ENCODE peak calls at places on chromosomes 5 and 9, in six cellular contexts. M is astrocyte, H is kidney epithelial cell, S is body of pancreas, A is transverse colon, U is right lobe of liver. N is an unnamed sample. For H3K36me3, the result is how much of the 10 kb centered on the place peaks cover.

GRCh38 chr5:151757233-151758140 is 944 bp downstream of the ATOX1 start:
- DNase-seq in M (no peak), U (no peak), S (no peak), H (no peak), A (no peak), N (peak)

GRCh38 chr5:127589309-127590036 is 59.4 kb upstream of the CTXN3 start:
- DNase-seq in U (no peak), H (no peak), S (no peak), A (no peak), M (no peak), N (no peak)

GRCh38 chr5:147565524-147565923 is 55.7 kb upstream of the DPYSL3 start:
- DNase-seq in U (no peak), M (peak), H (peak), A (no peak), S (no peak), N (no peak)

GRCh38 chr5:132770476-132771159 is 6.4 kb downstream of the SEPTIN8 start:
- DNase-seq in S (no peak), U (no peak), H (no peak), M (no peak), A (no peak), N (no peak)

GRCh38 chr5:89277791-89278190 is 394.8 kb upstream of the MEF2C start:
- DNase-seq in S (no peak), U (no peak), A (no peak), M (peak), H (no peak), N (no peak)

GRCh38 chr5:158414780-158415179 is 555.8 kb upstream of the CLINT1 start:
- DNase-seq in M (peak), U (no peak), A (no peak), H (peak), S (no peak), N (no peak)

GRCh38 chr5:126016256-126016655 is 407.0 kb upstream of the GRAMD2B start:
- DNase-seq in M (no peak), U (peak), S (no peak), H (no peak), A (no peak), N (peak)

GRCh38 chr5:142399899-142400298 is 75.1 kb upstream of the SPRY4 start:
- DNase-seq in S (no peak), U (no peak), H (no peak), M (no peak), A (no peak), N (no peak)

GRCh38 chr5:54836959-54837534 is 148.3 kb downstream of the ESM1 start:
- DNase-seq in M (no peak), H (no peak), S (no peak), U (no peak), A (no peak), N (no peak)

GRCh38 chr9:124964056-124964455 is 23.2 kb upstream of the GOLGA1 start:
- DNase-seq in H (no peak), M (no peak), A (no peak), U (no peak), S (no peak), N (no peak)
- TF ChIP-seq CTCF in H (no peak), M (no peak), A (no peak), U (no peak), S (no peak), N (no peak)

DNA sequence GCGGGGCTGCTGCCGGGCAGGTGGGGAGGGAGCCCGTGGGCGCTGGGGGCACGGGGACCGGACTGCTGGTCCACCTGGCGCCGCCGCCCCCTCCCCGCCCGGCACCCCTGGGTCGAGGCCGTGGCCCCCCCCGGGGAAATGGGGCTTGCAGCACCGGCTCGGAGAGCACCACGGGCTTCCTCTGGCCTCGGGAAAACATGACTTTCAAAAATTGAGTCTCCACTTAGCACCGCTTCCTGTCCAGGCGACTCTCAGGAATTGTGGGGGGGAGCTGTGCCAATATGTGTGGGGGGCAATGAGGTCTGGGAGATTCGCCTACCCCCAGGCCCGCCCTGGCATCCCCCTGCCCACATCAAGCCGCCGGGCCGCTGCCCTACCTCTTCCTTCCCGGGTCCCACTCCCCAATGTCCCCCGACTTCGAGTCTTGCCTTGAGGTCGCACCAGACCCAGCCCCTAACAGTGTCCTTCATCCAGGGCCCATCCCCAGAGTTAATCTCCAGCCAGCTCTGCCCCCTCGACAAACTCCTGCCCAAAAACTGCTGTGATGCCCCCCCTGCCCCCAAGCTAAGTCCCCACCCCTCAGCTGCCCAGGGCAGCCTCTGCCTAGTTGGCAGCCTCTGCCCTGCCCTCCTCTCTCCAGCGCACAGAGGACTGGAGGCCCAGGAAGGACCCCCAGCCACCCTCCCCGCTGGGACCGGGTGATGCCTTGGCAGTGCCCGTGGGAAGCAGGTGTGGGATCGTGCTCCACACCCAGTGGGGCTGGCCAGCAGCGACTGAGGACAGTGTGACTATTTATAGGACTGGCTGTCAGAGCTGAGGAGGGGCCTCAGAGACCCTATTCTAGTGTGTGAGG is 3.9 kb downstream of the EGFL7 start:
- DNase-seq in U (no peak), A (no peak), S (no peak), H (no peak), M (no peak), N (no peak)
- H3K4me3 ChIP-seq in U (peak), A (no peak), S (no peak), H (peak), M (no peak), N (peak)

GRCh38 chr5:179893076-179893957 is 14.4 kb downstream of the TBC1D9B start:
- DNase-seq in A (no peak), S (no peak), M (no peak), U (peak), H (no peak), N (no peak)

GRCh38 chr5:179889885-179890284 is 17.8 kb downstream of the TBC1D9B start:
- DNase-seq in S (no peak), U (peak), A (no peak), H (no peak), M (no peak), N (no peak)

GRCh38 chr5:179890751-179891682 is 16.7 kb downstream of the TBC1D9B start:
- DNase-seq in U (peak), S (no peak), H (no peak), M (no peak), A (no peak), N (no peak)

GRCh38 chr5:179893958-179894895 is 13.5 kb downstream of the TBC1D9B start:
- DNase-seq in M (no peak), S (no peak), U (peak), A (no peak), H (no peak), N (no peak)

DNA sequence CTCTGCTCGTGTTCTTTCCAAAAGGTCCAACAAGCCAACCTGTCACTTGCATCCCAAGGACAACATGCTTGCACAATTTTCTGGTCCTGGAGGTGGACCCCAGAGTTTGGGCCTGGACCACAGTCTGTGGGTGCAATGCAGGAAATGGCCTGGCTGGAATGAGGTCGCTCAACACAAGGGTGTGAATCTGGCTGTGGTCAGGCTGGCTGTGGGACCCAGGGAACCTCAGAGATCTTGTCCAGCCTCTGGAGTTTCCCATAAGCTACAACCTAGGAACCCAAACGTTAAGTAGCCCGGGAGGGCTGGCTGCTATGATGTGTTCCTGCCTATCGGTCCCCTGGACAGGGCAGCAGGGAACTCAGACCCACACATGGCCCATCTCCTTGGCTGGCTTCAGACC is 15.4 kb downstream of the TBC1D9B start:
- DNase-seq in M (no peak), A (no peak), U (peak), S (no peak), H (no peak), N (no peak)
- H3K36me3 ChIP-seq in M (under half), A (under half), U (under half), S (under half), H (under half), N (under half)

GRCh38 chr5:107219993-107220392 is 450.7 kb downstream of the EFNA5 start:
- DNase-seq in H (no peak), U (no peak), S (no peak), A (no peak), M (peak), N (no peak)
- TF ChIP-seq CTCF in H (no peak), U (no peak), S (no peak), A (no peak), M (no peak), N (no peak)

GRCh38 chr5:111512026-111512405 is 319 bp downstream of the STARD4 start:
- DNase-seq in H (no peak), A (no peak), S (no peak), M (peak), U (no peak), N (peak)
- H3K4me3 ChIP-seq in H (peak), A (peak), S (peak), M (peak), U (peak), N (peak)

DNA sequence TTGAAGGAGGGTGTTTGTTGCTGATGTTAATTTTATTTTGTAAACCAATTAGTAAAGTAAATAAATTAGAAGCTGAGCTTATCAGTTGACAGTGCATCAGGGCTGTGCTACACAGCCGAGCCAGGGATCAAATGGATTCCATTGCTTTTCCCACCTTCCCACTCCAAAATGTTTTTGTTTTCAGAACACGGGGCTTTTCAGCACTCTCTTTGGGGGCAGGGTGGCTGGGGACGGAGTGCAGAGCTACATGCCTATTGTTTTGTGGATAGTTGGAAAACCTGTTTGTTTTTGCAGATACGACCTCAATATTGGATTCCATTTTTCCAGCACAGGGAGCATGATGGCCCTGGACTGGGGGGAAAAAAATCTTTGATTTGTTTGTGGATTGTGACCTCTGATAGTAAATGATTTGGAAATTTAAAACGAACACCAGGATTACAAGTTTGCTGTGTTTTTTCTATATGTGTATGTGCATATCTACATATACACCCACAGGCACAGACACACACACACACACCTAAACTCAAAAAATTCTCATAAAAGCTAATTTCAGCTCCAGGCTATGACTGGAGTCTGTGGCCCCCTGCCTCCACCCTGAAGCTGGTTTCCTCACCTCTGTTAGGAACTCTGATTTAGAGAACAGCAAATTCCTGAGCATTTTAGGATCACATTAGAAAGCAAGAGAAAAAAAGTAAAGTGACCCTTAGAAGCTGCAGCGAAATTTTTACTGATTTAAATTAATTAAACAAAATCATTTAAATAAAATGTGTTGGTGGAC is 371.7 kb upstream of the IRX2 start:
- DNase-seq in U (no peak), A (no peak), H (no peak), M (no peak), S (no peak), N (no peak)
- H3K36me3 ChIP-seq in U (under half), A (under half), H (under half), M (under half), S (under half), N (under half)

DNA sequence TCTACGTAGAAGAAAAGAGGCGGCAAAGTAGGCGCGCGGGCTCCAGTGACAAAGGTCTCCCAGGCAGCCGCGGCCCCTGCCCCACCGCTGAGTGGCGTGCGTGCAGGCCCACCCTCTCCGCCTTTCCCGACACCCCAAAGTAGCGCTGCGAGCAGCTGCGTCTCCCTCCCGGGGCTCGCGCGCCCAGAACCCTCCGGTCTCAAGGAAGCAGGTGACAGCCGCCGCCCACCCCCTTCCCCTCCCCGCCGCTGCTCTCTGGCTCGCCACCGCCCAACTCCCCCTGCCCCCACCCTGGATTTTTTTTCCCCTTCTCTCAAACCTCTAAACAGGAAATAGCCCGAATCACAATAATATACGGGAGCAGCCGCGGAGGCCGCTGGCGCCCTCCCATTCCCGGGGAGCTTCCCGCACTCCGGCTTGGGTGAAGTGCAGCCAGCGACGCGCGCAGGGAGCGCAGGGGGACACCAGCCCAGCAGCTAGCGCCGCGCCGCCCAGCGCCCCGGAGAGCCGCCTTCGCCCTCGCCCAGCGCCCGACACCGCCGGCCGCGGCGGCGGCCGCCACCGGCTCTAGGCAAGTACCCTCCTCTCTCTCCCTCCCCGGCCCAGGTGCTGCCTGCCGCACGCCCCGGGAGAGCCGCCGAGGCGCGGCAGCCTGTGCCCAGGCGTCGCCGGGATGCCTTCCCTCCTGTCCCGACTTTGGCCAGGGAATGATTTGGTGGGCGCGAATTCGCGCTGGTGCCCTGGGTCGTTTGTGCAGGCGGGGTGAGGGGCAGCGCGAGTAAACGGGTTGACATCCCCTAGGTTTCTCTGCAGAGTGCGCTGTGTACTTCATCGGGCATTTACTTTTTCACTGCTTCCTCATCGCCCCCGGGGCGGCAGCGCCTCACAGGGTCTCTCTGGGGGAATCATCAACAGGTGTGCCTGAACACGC is 52.7 kb upstream of the TJP2 start:
- DNase-seq in A (peak), H (no peak), M (no peak), U (peak), S (peak), N (peak)
- TF ChIP-seq CTCF in A (no peak), H (no peak), M (no peak), U (no peak), S (no peak), N (no peak)